ENCODE peak calls at places on chromosomes 2 and 18, in nine cellular contexts. Q, A, R, D, Z, J, V, P and S are unnamed samples.

GRCh38 chr2:37350034-37350433 is 5.6 kb downstream of the QPCT start:
- DNase-seq in R (peak; percentile 63), Q (no peak), P (no peak), J (no peak), Z (no peak), D (peak; percentile 42), A (no peak), V (no peak), S (peak; percentile 47)

GRCh38 chr2:31524592-31524991 is 56.1 kb downstream of the SRD5A2 start:
- DNase-seq in D (no peak), Q (no peak), Z (no peak), P (no peak), R (no peak), V (no peak), A (no peak), J (no peak), S (no peak)

GRCh38 chr2:204862809-204863208 is 317.5 kb downstream of the PARD3B start:
- DNase-seq in D (no peak), Z (no peak), R (no peak), J (no peak), V (no peak), A (no peak), P (no peak), Q (no peak), S (no peak)

GRCh38 chr2:108587621-108588020 is 53.4 kb downstream of the LIMS1 start:
- DNase-seq in Z (peak; percentile 76), V (peak; percentile 65), Q (peak; percentile 68), A (peak; percentile 44), D (peak; percentile 42), R (no peak), P (peak; percentile 77), J (no peak), S (no peak)

GRCh38 chr18:49464718-49465598 is 4.5 kb upstream of the DYM start:
- DNase-seq in R (peak; percentile 39), V (no peak), Q (no peak), A (no peak), P (peak; percentile 28), J (peak; percentile 86), Z (no peak), D (no peak), S (no peak)

GRCh38 chr2:37418956-37419355 is 74.5 kb downstream of the QPCT start:
- DNase-seq in Q (no peak), P (peak; percentile 58), J (no peak), Z (no peak), A (no peak), D (no peak), R (no peak), V (no peak), S (no peak)

GRCh38 chr2:176188218-176188968 is at the start of gene HOXD1:
- DNase-seq in J (peak; percentile 63), Q (peak; percentile 50), P (no peak), Z (no peak), A (peak; percentile 37), D (peak; percentile 44), R (no peak), V (no peak), S (peak; percentile 57)

GRCh38 chr2:212364586-212364985 is 174.0 kb downstream of the ERBB4 start:
- DNase-seq in Q (no peak), D (no peak), P (no peak), A (no peak), R (no peak), Z (no peak), V (no peak), J (no peak), S (no peak)

GRCh38 chr2:10245021-10245420 is 57.7 kb upstream of the HPCAL1 start:
- DNase-seq in Z (no peak), J (no peak), V (no peak), A (no peak), R (no peak), D (no peak), P (no peak), Q (peak; percentile 1), S (no peak)

GRCh38 chr2:121897335-121897970 is 142.0 kb downstream of the TSN start:
- DNase-seq in R (peak; percentile 56), P (peak; percentile 27), A (no peak), Z (no peak), D (peak; percentile 48), J (peak; percentile 46), V (no peak), Q (no peak), S (no peak)

GRCh38 chr2:98121149-98121548 is 34.2 kb downstream of the VWA3B start:
- DNase-seq in Q (no peak), J (no peak), R (no peak), D (no peak), V (no peak), A (no peak), Z (no peak), P (no peak), S (no peak)

GRCh38 chr2:181515719-181516118 is 58.5 kb downstream of the ITGA4 start:
- DNase-seq in V (no peak), A (no peak), J (no peak), R (no peak), Q (no peak), P (no peak), D (no peak), Z (no peak), S (no peak)

GRCh38 chr2:43078781-43079755 is 147.3 kb downstream of the ZFP36L2 start:
- DNase-seq in Q (no peak), V (no peak), R (no peak), P (peak; percentile 41), A (no peak), Z (no peak), D (no peak), J (no peak), S (no peak)

GRCh38 chr2:219451626-219452360 is 17.1 kb downstream of the SPEG start:
- DNase-seq in A (peak; percentile 83), Q (peak; percentile 93), D (no peak), Z (peak; percentile 78), V (peak; percentile 77), J (no peak), P (peak; percentile 18), R (no peak), S (no peak)

GRCh38 chr2:99481941-99482340 is 7.9 kb downstream of the REV1 start:
- DNase-seq in D (peak; percentile 23), P (no peak), Z (no peak), R (peak; percentile 4), A (no peak), V (peak; percentile 25), Q (no peak), J (no peak), S (peak; percentile 39)

GRCh38 chr2:51553456-51553855 is 521.5 kb upstream of the NRXN1 start:
- DNase-seq in D (no peak), Z (no peak), J (no peak), V (no peak), R (no peak), P (peak; percentile 22), A (no peak), Q (no peak), S (no peak)

GRCh38 chr2:68807821-68808266 is 63.4 kb downstream of the BMP10 start:
- DNase-seq in D (peak; percentile 18), R (no peak), J (no peak), V (no peak), P (peak; percentile 12), Z (peak; percentile 73), Q (peak; percentile 67), A (no peak), S (no peak)

GRCh38 chr2:26740346-26740745 is 23.7 kb upstream of the SLC35F6 start:
- DNase-seq in P (no peak), D (no peak), A (no peak), J (no peak), Z (no peak), Q (no peak), R (no peak), V (no peak), S (no peak)

GRCh38 chr2:158998486-158999248 is 30.2 kb downstream of the TANC1 start:
- DNase-seq in V (no peak), Q (peak; percentile 56), D (no peak), R (no peak), Z (no peak), A (no peak), J (no peak), P (peak; percentile 80), S (no peak)

GRCh38 chr2:62760555-62760954 is 55.0 kb downstream of the EHBP1 start:
- DNase-seq in J (no peak), V (no peak), D (no peak), R (no peak), Q (no peak), Z (no peak), A (no peak), P (peak; percentile 78), S (no peak)

GRCh38 chr2:168604252-168604651 is 148.2 kb downstream of the CERS6 start:
- DNase-seq in D (no peak), J (no peak), A (no peak), Q (no peak), P (no peak), R (no peak), V (no peak), Z (no peak), S (no peak)
- H3K9me3 ChIP-seq in D (no peaks in the 10 kb centered on the region), J (no peaks in the 10 kb centered on the region), A (no peaks in the 10 kb centered on the region), Q (no peaks in the 10 kb centered on the region), P (peaks cover 3% of the 10 kb centered on the region), R (no peaks in the 10 kb centered on the region), V (no peaks in the 10 kb centered on the region), Z (no peaks in the 10 kb centered on the region), S (no peaks in the 10 kb centered on the region)

DNA sequence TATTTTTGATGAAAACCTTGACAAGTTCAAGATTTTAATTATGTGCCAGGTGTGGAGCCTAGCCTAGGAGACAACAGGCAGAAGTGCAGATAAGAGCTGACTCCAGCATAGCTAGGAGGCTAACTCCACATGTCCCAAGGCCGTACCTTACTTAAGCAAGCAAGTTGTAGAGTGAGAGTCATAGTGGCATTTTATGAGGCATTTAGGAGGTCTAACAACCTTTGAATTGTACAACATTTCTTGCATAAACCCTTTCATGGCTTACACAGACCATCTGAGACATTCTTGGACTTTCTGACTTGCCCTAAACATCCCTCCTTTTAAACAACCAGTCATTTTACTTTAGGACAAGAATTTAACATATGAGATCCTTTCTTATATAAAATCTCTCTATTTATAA is 8.3 kb upstream of the SUCLG1 start:
- DNase-seq in D (no peak), R (no peak), J (no peak), V (no peak), P (no peak), Q (no peak), A (no peak), Z (no peak), S (no peak)
- H3K9me3 ChIP-seq in D (no peaks in the 10 kb centered on the region), R (peaks cover 21% of the 10 kb centered on the region), J (peaks cover 18% of the 10 kb centered on the region), V (no peaks in the 10 kb centered on the region), P (peaks cover 7% of the 10 kb centered on the region), Q (peaks cover 2% of the 10 kb centered on the region), A (no peaks in the 10 kb centered on the region), Z (no peaks in the 10 kb centered on the region), S (no peaks in the 10 kb centered on the region)

DNA sequence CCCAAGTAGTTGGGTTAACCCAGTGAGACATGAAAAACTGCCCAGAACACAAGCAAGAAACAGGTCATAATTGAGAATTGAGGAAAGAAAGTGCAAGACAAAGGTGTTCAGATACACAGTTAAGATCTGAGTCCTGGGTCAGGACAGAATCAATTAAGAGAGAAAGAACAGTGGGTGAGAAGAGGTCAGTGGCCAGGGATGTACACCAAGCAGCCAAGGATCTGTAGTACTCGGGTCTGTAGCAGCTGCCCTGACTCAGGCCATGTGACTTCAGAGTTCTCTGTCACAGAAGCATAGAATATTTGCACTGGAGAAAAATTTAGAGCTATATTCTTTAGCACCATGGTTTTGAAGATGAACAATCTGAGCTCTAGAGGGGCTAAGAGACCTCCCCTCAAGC is 141.6 kb downstream of the SLC8A1 start:
- DNase-seq in D (no peak), R (no peak), V (no peak), Z (no peak), J (no peak), A (no peak), Q (no peak), P (no peak), S (no peak)
- H3K9me3 ChIP-seq in D (no peaks in the 10 kb centered on the region), R (peaks cover 23% of the 10 kb centered on the region), V (no peaks in the 10 kb centered on the region), Z (no peaks in the 10 kb centered on the region), J (peaks cover 13% of the 10 kb centered on the region), A (no peaks in the 10 kb centered on the region), Q (no peaks in the 10 kb centered on the region), P (no peaks in the 10 kb centered on the region), S (no peaks in the 10 kb centered on the region)

GRCh38 chr2:174340400-174341300 is 5.9 kb downstream of the SP9 start:
- DNase-seq in Z (no peak), P (no peak), Q (peak; percentile 47), J (peak; percentile 85), V (no peak), R (no peak), A (peak; percentile 24), D (peak; percentile 27), S (no peak)
- H3K9me3 ChIP-seq in Z (no peaks in the 10 kb centered on the region), P (peaks cover 3% of the 10 kb centered on the region), Q (no peaks in the 10 kb centered on the region), J (no peaks in the 10 kb centered on the region), V (no peaks in the 10 kb centered on the region), R (no peaks in the 10 kb centered on the region), A (no peaks in the 10 kb centered on the region), D (no peaks in the 10 kb centered on the region), S (no peaks in the 10 kb centered on the region)